ENCODE peak calls at places on chromosomes 1 and 21, in five cellular contexts. M, V, C, E and X are unnamed samples.

GRCh38 chr1:170253180-170253579 is 107.4 kb downstream of the NTMT2 start:
- DNase-seq in V (no peak), M (no peak), E (no peak), C (no peak), X (no peak)

GRCh38 chr1:45275054-45275453 is 51.6 kb upstream of the HPDL start:
- DNase-seq in V (no peak), E (no peak), C (no peak), M (no peak), X (no peak)

GRCh38 chr1:22257286-22258275 is 114.7 kb upstream of the WNT4 start:
- DNase-seq in M (no peak), E (no peak), C (peak; percentile 65), V (no peak), X (no peak)

GRCh38 chr1:150080784-150081183 is 13.2 kb downstream of the VPS45 start:
- DNase-seq in E (no peak), M (no peak), V (no peak), C (no peak), X (no peak)

GRCh38 chr1:240619901-240620621 is 8.1 kb upstream of the GREM2 start:
- DNase-seq in M (peak; percentile 56), C (no peak), E (no peak), V (no peak), X (no peak)

GRCh38 chr1:89622895-89623294 is 10.0 kb upstream of the LRRC8C start:
- DNase-seq in C (no peak), E (no peak), V (no peak), M (no peak), X (no peak)

GRCh38 chr1:25700124-25700523 is 83.5 kb downstream of the MAN1C1 start:
- DNase-seq in M (no peak), E (peak; percentile 85), V (peak; percentile 75), C (no peak), X (no peak)

GRCh38 chr1:183932412-183932811 is 105.1 kb downstream of the COLGALT2 start:
- DNase-seq in V (peak; percentile 86), E (peak; percentile 92), C (peak; percentile 81), M (no peak), X (no peak)

GRCh38 chr21:34362136-34362444 is 1.7 kb upstream of the KCNE2 start:
- DNase-seq in C (no peak), E (no peak), V (no peak), M (no peak), X (no peak)

GRCh38 chr1:158999301-159000069 is 10.2 kb upstream of the IFI16 start:
- DNase-seq in M (peak; percentile 63), V (peak; percentile 87), C (no peak), E (peak; percentile 85), X (peak; percentile 18)

GRCh38 chr1:54714881-54715492 is 674 bp upstream of the TTC4 start:
- DNase-seq in C (no peak), M (no peak), E (no peak), V (no peak), X (no peak)

GRCh38 chr1:167082511-167083027 is 7.6 kb downstream of the GPA33 start:
- DNase-seq in V (no peak), M (no peak), E (no peak), C (no peak), X (no peak)

GRCh38 chr1:214316597-214316996 is 35.6 kb downstream of the SMYD2 start:
- DNase-seq in M (no peak), E (peak; percentile 62), C (no peak), V (no peak), X (no peak)

GRCh38 chr1:214318956-214319355 is 38.0 kb downstream of the SMYD2 start:
- DNase-seq in M (no peak), E (no peak), C (no peak), V (no peak), X (no peak)

GRCh38 chr1:214317300-214317699 is 36.3 kb downstream of the SMYD2 start:
- DNase-seq in E (peak; percentile 37), C (no peak), M (no peak), V (no peak), X (no peak)

GRCh38 chr1:214318356-214318755 is 37.4 kb downstream of the SMYD2 start:
- DNase-seq in V (no peak), M (no peak), E (no peak), C (no peak), X (no peak)

DNA sequence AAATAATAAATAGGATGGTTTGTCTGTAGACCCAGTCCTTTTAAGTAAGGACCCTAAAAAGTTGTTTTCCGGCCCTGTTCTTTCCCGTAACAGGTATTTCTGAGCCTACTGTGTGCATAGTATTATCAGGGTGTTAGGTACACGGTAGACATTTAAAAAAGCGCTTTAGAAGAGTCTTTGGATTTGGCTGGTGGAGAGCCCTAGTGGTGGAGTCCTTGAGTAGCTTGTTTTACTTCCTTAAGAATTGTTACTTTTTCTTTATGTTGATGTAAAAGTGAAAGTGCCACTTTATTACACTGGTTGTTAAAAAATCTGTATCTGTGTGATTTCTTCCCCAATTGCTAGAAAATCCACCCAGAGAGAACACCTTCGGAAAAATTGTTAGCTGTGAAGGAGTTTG is 36.8 kb downstream of the SMYD2 start:
- DNase-seq in E (no peak), V (no peak), C (no peak), M (no peak), X (no peak)
- H3K4me3 ChIP-seq in E (no peak overlapping the region), V (no peak overlapping the region), C (no peak overlapping the region), M (no peak overlapping the region), X (no peak overlapping the region)

GRCh38 chr1:40411843-40412242 is 38.3 kb downstream of the SMAP2 start:
- DNase-seq in C (no peak), M (no peak), E (no peak), V (no peak), X (no peak)
- H3K36me3 ChIP-seq in C (peaks cover 95% of the 10 kb centered on the region), M (peaks cover 4% of the 10 kb centered on the region), E (peaks cover 91% of the 10 kb centered on the region), V (no peaks in the 10 kb centered on the region), X (peaks cover 20% of the 10 kb centered on the region)

GRCh38 chr1:187244623-187245022 is 415.9 kb downstream of the PLA2G4A start:
- DNase-seq in E (no peak), M (no peak), V (peak; percentile 65), C (no peak), X (peak; percentile 82)

GRCh38 chr1:187241971-187242370 is 413.2 kb downstream of the PLA2G4A start:
- DNase-seq in C (no peak), E (no peak), V (no peak), M (no peak), X (no peak)

DNA sequence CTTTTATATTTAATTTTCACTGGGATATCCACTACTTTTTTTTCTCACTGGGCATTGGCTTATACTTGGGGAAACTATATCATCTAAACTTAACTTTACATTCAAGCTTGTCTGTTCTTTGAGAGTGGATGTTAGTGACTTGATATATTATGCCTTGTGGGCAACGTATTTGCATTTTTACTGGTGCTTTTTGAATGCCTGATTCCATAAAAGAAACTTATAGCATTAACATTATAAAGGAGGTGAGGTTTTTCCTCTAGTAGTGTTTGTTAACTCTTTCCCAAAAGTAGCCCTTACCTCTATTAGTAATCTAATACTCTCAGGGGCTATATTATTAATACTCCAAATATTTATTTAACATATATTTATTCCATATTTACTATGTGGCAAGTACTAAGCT is 416.5 kb downstream of the PLA2G4A start:
- DNase-seq in V (no peak), M (no peak), C (no peak), E (no peak), X (no peak)
- H3K9me3 ChIP-seq in V (no peaks in the 10 kb centered on the region), M (no peaks in the 10 kb centered on the region), C (no peaks in the 10 kb centered on the region), E (no peaks in the 10 kb centered on the region), X (no peaks in the 10 kb centered on the region)

DNA sequence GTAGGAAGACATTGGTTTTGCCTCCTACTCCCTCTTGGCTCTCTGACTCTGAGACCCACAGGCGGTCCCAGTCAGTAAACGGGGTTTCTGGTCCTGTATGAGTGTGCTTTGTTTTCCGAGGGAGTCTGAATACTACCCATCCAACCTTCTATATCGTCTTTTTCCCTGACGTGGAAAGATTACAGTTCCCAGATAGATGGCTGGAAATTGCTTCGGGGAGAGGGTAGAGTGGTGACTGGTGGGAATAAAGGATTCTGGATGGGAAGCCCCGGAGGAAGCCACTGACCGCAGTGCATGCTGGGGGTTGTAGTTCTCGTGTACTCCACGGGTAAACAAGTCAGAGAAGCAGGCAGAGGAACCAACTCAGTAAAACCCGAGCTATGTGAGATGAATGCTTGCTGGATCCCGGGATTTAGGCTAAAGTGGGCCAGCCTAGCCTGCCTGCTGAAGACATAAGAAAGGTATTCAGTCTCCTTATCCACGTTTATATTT is 66.2 kb upstream of the IRF2BP2 start:
- DNase-seq in E (peak; percentile 92), C (peak; percentile 89), M (peak; percentile 91), V (peak; percentile 86), X (peak; percentile 83)
- H3K4me3 ChIP-seq in E (peak overlapping the region; percentile 46), C (peak overlapping the region; percentile 10), M (peak overlapping the region; percentile 46), V (peak overlapping the region; percentile 32), X (peak overlapping the region; percentile 9)

GRCh38 chr1:34186741-34187494 is 10.2 kb downstream of the C1orf94 start:
- DNase-seq in C (no peak), V (no peak), E (no peak), M (no peak), X (no peak)
- H3K36me3 ChIP-seq in C (no peaks in the 10 kb centered on the region), V (no peaks in the 10 kb centered on the region), E (no peaks in the 10 kb centered on the region), M (no peaks in the 10 kb centered on the region), X (no peaks in the 10 kb centered on the region)

GRCh38 chr1:213369465-213369864 is 318.4 kb downstream of the RPS6KC1 start:
- DNase-seq in C (no peak), E (no peak), V (no peak), M (no peak), X (no peak)
- H3K9me3 ChIP-seq in C (no peaks in the 10 kb centered on the region), E (no peaks in the 10 kb centered on the region), V (no peaks in the 10 kb centered on the region), M (no peaks in the 10 kb centered on the region), X (no peaks in the 10 kb centered on the region)

DNA sequence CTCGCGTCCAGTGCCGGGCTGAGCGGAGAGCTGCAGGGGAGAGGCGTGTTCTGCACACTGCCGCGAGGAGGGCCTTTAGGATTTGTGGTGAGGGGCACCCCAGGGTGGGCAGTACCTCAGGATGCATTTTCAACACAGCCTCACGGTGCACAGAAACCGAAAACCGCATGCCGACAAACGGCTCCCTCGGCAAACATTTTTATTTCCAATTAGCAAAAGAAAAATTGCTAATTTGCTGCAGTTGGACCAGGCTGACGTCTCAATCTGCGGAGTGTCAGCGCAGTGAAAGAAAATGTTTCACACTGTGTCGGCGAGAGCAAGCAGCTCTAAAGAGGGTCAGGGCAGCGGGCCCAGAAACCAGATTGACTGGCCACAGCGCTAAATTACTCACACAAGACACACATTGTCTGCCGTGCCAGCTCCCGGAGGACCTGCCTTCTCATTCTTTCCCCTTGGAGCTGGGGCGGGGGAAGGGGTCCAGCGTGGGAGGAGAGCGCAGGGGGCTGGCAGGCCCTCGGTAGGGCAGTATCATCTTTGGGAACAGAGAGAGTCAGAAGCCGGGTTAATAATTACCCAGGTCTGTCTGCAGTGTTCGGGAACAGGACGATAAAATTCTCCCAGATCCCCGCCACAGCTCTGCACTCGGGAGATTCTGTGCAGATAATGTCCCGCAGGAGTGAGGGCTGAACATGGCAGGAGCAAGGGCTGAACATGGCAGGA is 150.2 kb downstream of the PRDM16 start:
- DNase-seq in C (no peak), M (peak; percentile 15), V (no peak), E (peak; percentile 89), X (no peak)
- H3K4me3 ChIP-seq in C (no peak overlapping the region), M (peak overlapping the region; percentile 8), V (no peak overlapping the region), E (no peak overlapping the region), X (no peak overlapping the region)